ENCODE peak calls at places on chromosomes 6 and 20, in eight cellular contexts. P, J, F, Z, W, Y, S and A are unnamed samples.

GRCh38 chr20:22506827-22507226 is 77.5 kb downstream of the FOXA2 start:
- DNase-seq in J (no peak), Y (no peak), F (no peak), S (no peak), Z (no peak), W (no peak), P (no peak), A (no peak)

GRCh38 chr6:123838612-123839279 is 35.1 kb downstream of the NKAIN2 start:
- DNase-seq in P (no peak), Y (peak; percentile 44), S (no peak), Z (no peak), W (no peak), J (no peak), F (no peak), A (no peak)

GRCh38 chr6:160734627-160735026 is 32.6 kb downstream of the PLG start:
- DNase-seq in J (no peak), Y (no peak), Z (no peak), S (no peak), W (no peak), F (no peak), P (no peak), A (no peak)

GRCh38 chr6:40962241-40962640 is 76.8 kb downstream of the UNC5CL start:
- DNase-seq in J (peak; percentile 7), P (no peak), W (peak; percentile 94), F (peak; percentile 98), Z (peak; percentile 95), Y (no peak), S (peak; percentile 53), A (no peak)

GRCh38 chr6:133502451-133503259 is 261.5 kb downstream of the EYA4 start:
- DNase-seq in J (no peak), P (no peak), Z (peak; percentile 12), Y (no peak), F (peak; percentile 97), W (peak; percentile 64), S (peak; percentile 96), A (no peak)

GRCh38 chr6:152462716-152463115 is 174.4 kb downstream of the SYNE1 start:
- DNase-seq in W (no peak), Z (no peak), P (no peak), S (peak; percentile 64), F (no peak), Y (no peak), J (no peak), A (no peak)

GRCh38 chr6:3612341-3613041 is 139.0 kb downstream of the PXDC1 start:
- DNase-seq in W (peak; percentile 80), S (peak; percentile 62), P (no peak), J (no peak), Y (no peak), Z (peak; percentile 98), F (peak; percentile 94), A (no peak)

GRCh38 chr20:32354592-32355416 is 3.3 kb upstream of the ASXL1 start:
- DNase-seq in J (peak; percentile 60), S (peak; percentile 62), F (peak; percentile 66), P (no peak), Y (no peak), Z (peak; percentile 84), W (peak; percentile 91), A (no peak)

GRCh38 chr6:20441921-20442320 is 40.2 kb downstream of the E2F3 start:
- DNase-seq in S (no peak), Z (no peak), F (no peak), J (no peak), Y (no peak), P (no peak), W (no peak), A (no peak)

GRCh38 chr20:53513168-53513488 is 80.5 kb downstream of the ZNF217 start:
- DNase-seq in P (no peak), S (no peak), J (no peak), F (no peak), Z (peak; percentile 31), Y (no peak), W (no peak), A (no peak)

GRCh38 chr6:154354265-154354777 is 2.3 kb downstream of the IPCEF1 start:
- DNase-seq in S (no peak), W (no peak), F (no peak), Z (no peak), J (no peak), P (no peak), Y (peak; percentile 1), A (no peak)
- H3K4me3 ChIP-seq in S (no peak overlapping the region), W (no peak overlapping the region), F (no peak overlapping the region), Z (no peak overlapping the region), J (no peak overlapping the region), P (no peak overlapping the region), Y (no peak overlapping the region), A (no peak overlapping the region)

GRCh38 chr20:64040231-64041039 is 4.5 kb downstream of the C20orf204 start:
- DNase-seq in Z (no peak), Y (no peak), J (no peak), F (no peak), S (no peak), W (no peak), P (no peak), A (peak; percentile 75)
- H3K9ac ChIP-seq in Z (no peak overlapping the region), Y (no peak overlapping the region), J (peak overlapping the region; percentile 75), F (no peak overlapping the region), S (no peak overlapping the region), W (no peak overlapping the region), P (no peak overlapping the region), A (no peak overlapping the region)

DNA sequence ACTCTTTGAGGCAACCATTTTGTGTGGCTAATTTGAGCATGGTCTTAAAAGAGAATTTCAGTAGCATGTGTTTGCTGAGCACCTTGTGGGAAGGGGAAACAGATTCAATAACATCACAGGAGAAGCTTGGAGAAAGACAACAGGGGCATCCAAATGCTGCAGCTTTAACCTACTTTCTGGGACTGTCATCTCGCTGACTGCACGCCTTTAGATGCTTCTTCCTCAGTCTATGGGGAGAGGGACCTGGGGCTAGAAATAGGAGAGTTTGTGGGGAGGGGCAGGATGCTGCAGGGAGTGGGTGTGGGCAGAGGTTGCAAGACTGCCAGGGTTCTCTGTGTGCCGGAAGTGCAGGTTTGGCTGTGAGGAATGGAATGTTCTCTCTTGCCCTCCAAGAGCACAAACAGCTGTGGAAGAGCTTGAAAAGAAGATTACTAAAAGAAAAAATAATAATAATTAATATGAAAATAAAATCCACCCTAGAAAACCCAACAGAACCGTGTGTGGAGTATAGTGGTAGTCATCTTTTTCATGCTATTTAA is 93.2 kb downstream of the FOXO3 start:
- DNase-seq in F (peak; percentile 51), W (no peak), S (peak; percentile 60), Y (no peak), Z (peak; percentile 14), P (no peak), J (no peak), A (peak; percentile 81)
- H3K4me1 ChIP-seq in F (peaks cover 44% of the 10 kb centered on the region), W (peaks cover 17% of the 10 kb centered on the region), S (peaks cover 59% of the 10 kb centered on the region), Y (peaks cover 13% of the 10 kb centered on the region), Z (peaks cover 6% of the 10 kb centered on the region), P (peaks cover 9% of the 10 kb centered on the region), J (no peaks in the 10 kb centered on the region), A (peaks cover 31% of the 10 kb centered on the region)

GRCh38 chr6:27891300-27891913 is 20.8 kb downstream of the OR2B2 start:
- DNase-seq in Z (no peak), Y (no peak), F (no peak), J (no peak), S (no peak), P (no peak), W (no peak), A (no peak)
- H3K4me3 ChIP-seq in Z (peak overlapping the region; percentile 83), Y (peak overlapping the region; percentile 92), F (peak overlapping the region; percentile 98), J (peak overlapping the region; percentile 79), S (no peak overlapping the region), P (peak overlapping the region; percentile 59), W (peak overlapping the region; percentile 81), A (no peak overlapping the region)